ENCODE peak calls at places on chromosomes 3 and 15, in four cellular contexts. One of them, this sample, is unnamed. For H3K79me2, the result is how much of the 10 kb centered on the place peaks cover.

GRCh38 chr3:170991664-170992063 is 34.9 kb downstream of the SLC2A2 start:
- DNase-seq in HepG2: no peak
- DNase-seq in H1: no peak
- DNase-seq in K562: no peak
- DNase-seq in this sample: no peak

GRCh38 chr3:12681586-12682371 is 17.9 kb upstream of the RAF1 start:
- DNase-seq in K562: no peak
- DNase-seq in HepG2: no peak
- DNase-seq in H1: no peak
- DNase-seq in this sample: no peak

GRCh38 chr3:127217594-127218456 is 24.9 kb downstream of the PRR23E start:
- DNase-seq in H1: no peak
- DNase-seq in K562: no peak
- DNase-seq in HepG2: no peak
- DNase-seq in this sample: no peak

GRCh38 chr3:175192536-175192935 is 333.4 kb downstream of the NAALADL2 start:
- DNase-seq in K562: no peak
- DNase-seq in H1: no peak
- DNase-seq in HepG2: no peak
- DNase-seq in this sample: no peak

GRCh38 chr3:37823189-37823588 is 38.5 kb upstream of the CTDSPL start:
- DNase-seq in HepG2: no peak
- DNase-seq in H1: no peak
- DNase-seq in K562: no peak
- DNase-seq in this sample: no peak

GRCh38 chr3:20343790-20344189 is 157.8 kb upstream of the SGO1 start:
- DNase-seq in HepG2: no peak
- DNase-seq in K562: no peak
- DNase-seq in H1: no peak
- DNase-seq in this sample: no peak

GRCh38 chr3:195001961-195002861 is 268.7 kb downstream of the XXYLT1 start:
- DNase-seq in HepG2: peak
- DNase-seq in K562: peak
- DNase-seq in H1: peak
- DNase-seq in this sample: peak

GRCh38 chr3:165195226-165195625 is 958 bp downstream of the SLITRK3 start:
- DNase-seq in K562: no peak
- DNase-seq in HepG2: no peak
- DNase-seq in H1: no peak
- DNase-seq in this sample: no peak

GRCh38 chr15:25710184-25710583 is 152.9 kb downstream of the ATP10A start:
- DNase-seq in K562: peak
- DNase-seq in H1: peak
- DNase-seq in HepG2: peak
- DNase-seq in this sample: no peak

GRCh38 chr15:79804833-79805232 is 92.0 kb downstream of the MTHFS start:
- DNase-seq in HepG2: no peak
- DNase-seq in K562: no peak
- DNase-seq in H1: no peak
- DNase-seq in this sample: no peak

GRCh38 chr3:138051946-138052802 is 42.2 kb downstream of the CLDN18 start:
- DNase-seq in K562: peak
- DNase-seq in HepG2: peak
- DNase-seq in H1: no peak
- DNase-seq in this sample: no peak

GRCh38 chr3:52606373-52607085 is 70.1 kb downstream of the UQCC5 start:
- DNase-seq in K562: peak
- DNase-seq in H1: no peak
- DNase-seq in HepG2: peak
- DNase-seq in this sample: no peak

GRCh38 chr3:160781429-160781828 is 25.4 kb downstream of the PPM1L start:
- DNase-seq in K562: no peak
- DNase-seq in HepG2: no peak
- DNase-seq in H1: no peak
- DNase-seq in this sample: no peak

DNA sequence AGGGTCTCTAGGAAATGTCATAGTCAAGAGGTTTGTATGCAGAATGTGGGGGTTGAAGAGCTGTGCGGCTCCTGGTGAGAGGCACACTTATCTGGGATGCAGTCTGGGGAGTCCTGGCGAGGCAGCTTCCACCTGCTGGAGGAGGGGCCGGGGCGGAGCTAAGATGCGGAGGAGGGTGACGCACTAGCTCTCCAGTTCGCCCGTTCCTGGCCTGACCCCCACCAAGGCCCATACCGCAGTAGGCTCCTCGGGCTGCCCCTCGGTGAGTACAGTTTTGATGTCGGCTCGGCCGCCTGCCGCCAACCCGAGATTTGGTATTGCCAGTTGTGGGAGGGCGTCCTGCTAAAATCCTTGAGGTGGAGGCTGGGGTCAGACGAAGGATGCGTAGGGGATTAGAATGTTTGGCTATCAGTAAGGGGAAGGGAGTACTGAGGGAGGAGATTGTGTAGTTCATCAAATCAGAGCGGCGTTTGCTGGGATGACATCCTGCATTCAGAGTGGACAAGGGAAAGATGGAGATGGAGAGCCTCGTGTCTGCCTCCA is at the start of gene SCG5:
- DNase-seq in HepG2: no peak
- DNase-seq in K562: peak
- DNase-seq in H1: peak
- DNase-seq in this sample: no peak
- TF ChIP-seq KDM1A in HepG2: no peak
- TF ChIP-seq KDM1A in K562: peak
- TF ChIP-seq KDM1A in H1: no peak
- TF ChIP-seq KDM1A in this sample: no peak

GRCh38 chr3:79354179-79354688 is 413.6 kb downstream of the ROBO1 start:
- DNase-seq in HepG2: no peak
- DNase-seq in K562: no peak
- DNase-seq in H1: no peak
- DNase-seq in this sample: no peak
- TF ChIP-seq TAF1 in HepG2: no peak
- TF ChIP-seq TAF1 in K562: no peak
- TF ChIP-seq TAF1 in H1: no peak
- TF ChIP-seq TAF1 in this sample: no peak

GRCh38 chr3:192901435-192901834 is 16.2 kb downstream of the MB21D2 start:
- DNase-seq in H1: no peak
- DNase-seq in K562: no peak
- DNase-seq in HepG2: no peak
- DNase-seq in this sample: no peak
- H3K79me2 ChIP-seq in H1: half or more
- H3K79me2 ChIP-seq in K562: under half
- H3K79me2 ChIP-seq in HepG2: under half
- H3K79me2 ChIP-seq in this sample: half or more

GRCh38 chr15:67559158-67559557 is 16.7 kb downstream of the MAP2K5 start:
- DNase-seq in HepG2: no peak
- DNase-seq in K562: no peak
- DNase-seq in H1: no peak
- DNase-seq in this sample: no peak
- TF ChIP-seq KDM1A in HepG2: no peak
- TF ChIP-seq KDM1A in K562: no peak
- TF ChIP-seq KDM1A in H1: no peak
- TF ChIP-seq KDM1A in this sample: no peak

DNA sequence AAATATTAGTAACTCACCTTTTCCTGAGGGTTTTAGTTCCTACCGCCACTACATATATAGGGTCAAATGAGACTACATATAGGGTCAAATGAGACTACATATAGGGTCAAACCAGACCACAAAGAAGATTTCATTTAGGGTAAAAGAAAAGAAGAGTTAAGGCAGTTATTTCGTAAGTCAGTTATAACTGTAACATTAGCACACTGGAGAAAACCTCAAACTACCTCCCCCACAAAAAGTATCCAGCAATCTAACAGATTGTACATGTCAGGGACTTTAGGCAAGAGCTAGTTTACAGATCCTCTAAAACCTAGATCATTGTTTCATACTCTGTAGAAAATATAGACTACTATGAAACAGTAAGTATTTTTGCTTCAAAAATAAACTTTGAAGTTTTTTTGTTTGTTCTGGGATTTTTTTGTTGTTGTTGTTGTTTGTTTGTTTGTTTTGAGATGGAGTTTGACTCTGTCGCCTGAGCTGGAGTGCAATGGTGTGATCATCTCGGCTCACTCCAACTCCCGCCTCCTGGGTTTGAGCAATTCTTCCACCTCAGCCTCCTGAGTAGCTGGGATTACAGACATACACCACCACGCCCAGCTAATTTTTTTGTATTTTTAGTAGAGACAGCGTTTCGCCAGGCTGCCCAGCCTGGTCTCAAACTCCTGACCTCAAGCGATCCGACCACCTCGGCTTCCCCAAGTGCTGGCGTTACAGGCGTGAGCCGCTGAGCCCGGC is 92.4 kb upstream of the CGNL1 start:
- DNase-seq in HepG2: no peak
- DNase-seq in K562: no peak
- DNase-seq in H1: no peak
- DNase-seq in this sample: no peak
- TF ChIP-seq TAF1 in HepG2: no peak
- TF ChIP-seq TAF1 in K562: no peak
- TF ChIP-seq TAF1 in H1: no peak
- TF ChIP-seq TAF1 in this sample: no peak

GRCh38 chr3:196942915-196943277 is 568 bp upstream of the NCBP2 start:
- DNase-seq in HepG2: no peak
- DNase-seq in K562: peak
- DNase-seq in H1: no peak
- DNase-seq in this sample: no peak
- H3K79me2 ChIP-seq in HepG2: half or more
- H3K79me2 ChIP-seq in K562: half or more
- H3K79me2 ChIP-seq in H1: under half
- H3K79me2 ChIP-seq in this sample: half or more

GRCh38 chr3:150602426-150603089 is 563 bp upstream of the SELENOT start:
- DNase-seq in H1: no peak
- DNase-seq in HepG2: no peak
- DNase-seq in K562: no peak
- DNase-seq in this sample: no peak
- TF ChIP-seq KDM1A in H1: no peak
- TF ChIP-seq KDM1A in HepG2: no peak
- TF ChIP-seq KDM1A in K562: no peak
- TF ChIP-seq KDM1A in this sample: no peak

GRCh38 chr3:186425788-186426730 is 64.0 kb upstream of the DGKG start:
- DNase-seq in H1: peak
- DNase-seq in HepG2: no peak
- DNase-seq in K562: no peak
- DNase-seq in this sample: no peak
- TF ChIP-seq TAF1 in H1: no peak
- TF ChIP-seq TAF1 in HepG2: no peak
- TF ChIP-seq TAF1 in K562: no peak
- TF ChIP-seq TAF1 in this sample: no peak